ENCODE peak calls at places on chromosomes 16 and 17, in six cellular contexts. One of them, this sample, is unnamed.

GRCh38 chr17:75783069-75783783 is 1.4 kb upstream of the UNK start:
- DNase-seq in NCI-H1105: peak
- DNase-seq in stimulated activated CD4-positive, alpha-beta T cell treated with anti-CD3 and anti-CD28 coated beads, Interleukin-2, amount 100 ng/mL, for 24 hours: no peak
- DNase-seq in RPMI7951: peak
- DNase-seq in BE2C: no peak
- DNase-seq in caudate nucleus: no peak
- DNase-seq in this sample: peak

GRCh38 chr17:81492202-81492601 is 20.4 kb downstream of the ACTG1 start:
- DNase-seq in NCI-H1105: no peak
- DNase-seq in BE2C: no peak
- DNase-seq in caudate nucleus: no peak
- DNase-seq in RPMI7951: no peak
- DNase-seq in stimulated activated CD4-positive, alpha-beta T cell treated with anti-CD3 and anti-CD28 coated beads, Interleukin-2, amount 100 ng/mL, for 24 hours: no peak
- DNase-seq in this sample: peak

GRCh38 chr16:24504467-24505345 is 34.7 kb upstream of the RBBP6 start:
- DNase-seq in stimulated activated CD4-positive, alpha-beta T cell treated with anti-CD3 and anti-CD28 coated beads, Interleukin-2, amount 100 ng/mL, for 24 hours: peak
- DNase-seq in RPMI7951: peak
- DNase-seq in caudate nucleus: peak
- DNase-seq in NCI-H1105: peak
- DNase-seq in BE2C: peak
- DNase-seq in this sample: peak

GRCh38 chr17:22507823-22508222 is 815.5 kb downstream of the KCNJ18 start:
- DNase-seq in caudate nucleus: no peak
- DNase-seq in NCI-H1105: no peak
- DNase-seq in BE2C: no peak
- DNase-seq in RPMI7951: no peak
- DNase-seq in stimulated activated CD4-positive, alpha-beta T cell treated with anti-CD3 and anti-CD28 coated beads, Interleukin-2, amount 100 ng/mL, for 24 hours: no peak
- DNase-seq in this sample: no peak

GRCh38 chr17:42288078-42288984 is at the start of gene STAT5A:
- DNase-seq in RPMI7951: peak
- DNase-seq in NCI-H1105: no peak
- DNase-seq in caudate nucleus: peak
- DNase-seq in BE2C: peak
- DNase-seq in stimulated activated CD4-positive, alpha-beta T cell treated with anti-CD3 and anti-CD28 coated beads, Interleukin-2, amount 100 ng/mL, for 24 hours: peak
- DNase-seq in this sample: peak

GRCh38 chr17:75116681-75117080 is 6.9 kb downstream of the ARMC7 start:
- DNase-seq in stimulated activated CD4-positive, alpha-beta T cell treated with anti-CD3 and anti-CD28 coated beads, Interleukin-2, amount 100 ng/mL, for 24 hours: no peak
- DNase-seq in NCI-H1105: no peak
- DNase-seq in BE2C: no peak
- DNase-seq in RPMI7951: no peak
- DNase-seq in caudate nucleus: no peak
- DNase-seq in this sample: no peak

GRCh38 chr17:79495665-79496064 is 115.2 kb downstream of the RBFOX3 start:
- DNase-seq in caudate nucleus: no peak
- DNase-seq in NCI-H1105: no peak
- DNase-seq in BE2C: no peak
- DNase-seq in stimulated activated CD4-positive, alpha-beta T cell treated with anti-CD3 and anti-CD28 coated beads, Interleukin-2, amount 100 ng/mL, for 24 hours: no peak
- DNase-seq in RPMI7951: no peak
- DNase-seq in this sample: no peak

GRCh38 chr17:32910769-32911168 is 17.2 kb upstream of the TMEM98 start:
- DNase-seq in BE2C: no peak
- DNase-seq in caudate nucleus: no peak
- DNase-seq in RPMI7951: no peak
- DNase-seq in NCI-H1105: no peak
- DNase-seq in stimulated activated CD4-positive, alpha-beta T cell treated with anti-CD3 and anti-CD28 coated beads, Interleukin-2, amount 100 ng/mL, for 24 hours: no peak
- DNase-seq in this sample: no peak

GRCh38 chr16:30748634-30749445 is 615 bp downstream of the PHKG2 start:
- DNase-seq in stimulated activated CD4-positive, alpha-beta T cell treated with anti-CD3 and anti-CD28 coated beads, Interleukin-2, amount 100 ng/mL, for 24 hours: peak
- DNase-seq in NCI-H1105: no peak
- DNase-seq in RPMI7951: peak
- DNase-seq in caudate nucleus: no peak
- DNase-seq in BE2C: peak
- DNase-seq in this sample: peak

GRCh38 chr16:19164285-19164684 is 3.8 kb upstream of the SYT17 start:
- DNase-seq in RPMI7951: no peak
- DNase-seq in NCI-H1105: no peak
- DNase-seq in BE2C: no peak
- DNase-seq in stimulated activated CD4-positive, alpha-beta T cell treated with anti-CD3 and anti-CD28 coated beads, Interleukin-2, amount 100 ng/mL, for 24 hours: no peak
- DNase-seq in caudate nucleus: no peak
- DNase-seq in this sample: no peak

GRCh38 chr17:48571024-48571818 is 6.9 kb downstream of the HOXB4 start:
- DNase-seq in caudate nucleus: no peak
- DNase-seq in NCI-H1105: no peak
- DNase-seq in BE2C: no peak
- DNase-seq in stimulated activated CD4-positive, alpha-beta T cell treated with anti-CD3 and anti-CD28 coated beads, Interleukin-2, amount 100 ng/mL, for 24 hours: no peak
- DNase-seq in RPMI7951: no peak
- DNase-seq in this sample: no peak

GRCh38 chr16:49855280-49855821 is 561 bp downstream of the ZNF423 start:
- DNase-seq in stimulated activated CD4-positive, alpha-beta T cell treated with anti-CD3 and anti-CD28 coated beads, Interleukin-2, amount 100 ng/mL, for 24 hours: peak
- DNase-seq in caudate nucleus: peak
- DNase-seq in BE2C: peak
- DNase-seq in NCI-H1105: peak
- DNase-seq in RPMI7951: peak
- DNase-seq in this sample: peak

GRCh38 chr17:7801582-7801981 is 32.4 kb upstream of the KDM6B start:
- DNase-seq in caudate nucleus: no peak
- DNase-seq in NCI-H1105: no peak
- DNase-seq in stimulated activated CD4-positive, alpha-beta T cell treated with anti-CD3 and anti-CD28 coated beads, Interleukin-2, amount 100 ng/mL, for 24 hours: no peak
- DNase-seq in RPMI7951: no peak
- DNase-seq in BE2C: no peak
- DNase-seq in this sample: no peak

GRCh38 chr16:22189473-22190168 is 16.5 kb upstream of the EEF2K start:
- DNase-seq in NCI-H1105: no peak
- DNase-seq in caudate nucleus: peak
- DNase-seq in BE2C: peak
- DNase-seq in stimulated activated CD4-positive, alpha-beta T cell treated with anti-CD3 and anti-CD28 coated beads, Interleukin-2, amount 100 ng/mL, for 24 hours: peak
- DNase-seq in RPMI7951: peak
- DNase-seq in this sample: peak

GRCh38 chr17:66976781-66977201 is 12.3 kb downstream of the CACNG4 start:
- DNase-seq in stimulated activated CD4-positive, alpha-beta T cell treated with anti-CD3 and anti-CD28 coated beads, Interleukin-2, amount 100 ng/mL, for 24 hours: no peak
- DNase-seq in NCI-H1105: no peak
- DNase-seq in BE2C: peak
- DNase-seq in RPMI7951: no peak
- DNase-seq in caudate nucleus: no peak
- DNase-seq in this sample: no peak

GRCh38 chr17:7705269-7706255 is 560 bp downstream of the EFNB3 start:
- DNase-seq in caudate nucleus: no peak
- DNase-seq in RPMI7951: no peak
- DNase-seq in NCI-H1105: peak
- DNase-seq in stimulated activated CD4-positive, alpha-beta T cell treated with anti-CD3 and anti-CD28 coated beads, Interleukin-2, amount 100 ng/mL, for 24 hours: no peak
- DNase-seq in BE2C: no peak
- DNase-seq in this sample: peak

GRCh38 chr17:4902540-4902939 is 358 bp downstream of the CHRNE start:
- DNase-seq in stimulated activated CD4-positive, alpha-beta T cell treated with anti-CD3 and anti-CD28 coated beads, Interleukin-2, amount 100 ng/mL, for 24 hours: no peak
- DNase-seq in NCI-H1105: no peak
- DNase-seq in BE2C: no peak
- DNase-seq in caudate nucleus: no peak
- DNase-seq in RPMI7951: no peak
- DNase-seq in this sample: peak

GRCh38 chr17:68319420-68320162 is 28.3 kb downstream of the ARSG start:
- DNase-seq in BE2C: no peak
- DNase-seq in caudate nucleus: no peak
- DNase-seq in stimulated activated CD4-positive, alpha-beta T cell treated with anti-CD3 and anti-CD28 coated beads, Interleukin-2, amount 100 ng/mL, for 24 hours: no peak
- DNase-seq in RPMI7951: no peak
- DNase-seq in NCI-H1105: no peak
- DNase-seq in this sample: no peak

GRCh38 chr17:49557204-49558024 is 18.3 kb upstream of the NXPH3 start:
- DNase-seq in NCI-H1105: peak
- DNase-seq in stimulated activated CD4-positive, alpha-beta T cell treated with anti-CD3 and anti-CD28 coated beads, Interleukin-2, amount 100 ng/mL, for 24 hours: no peak
- DNase-seq in BE2C: peak
- DNase-seq in RPMI7951: peak
- DNase-seq in caudate nucleus: no peak
- DNase-seq in this sample: peak

GRCh38 chr17:17425005-17425404 is 51.8 kb upstream of the MED9 start:
- DNase-seq in stimulated activated CD4-positive, alpha-beta T cell treated with anti-CD3 and anti-CD28 coated beads, Interleukin-2, amount 100 ng/mL, for 24 hours: no peak
- DNase-seq in BE2C: no peak
- DNase-seq in caudate nucleus: no peak
- DNase-seq in RPMI7951: no peak
- DNase-seq in NCI-H1105: no peak
- DNase-seq in this sample: no peak

GRCh38 chr16:69513180-69513966 is 52.4 kb upstream of the NFAT5 start:
- DNase-seq in NCI-H1105: no peak
- DNase-seq in stimulated activated CD4-positive, alpha-beta T cell treated with anti-CD3 and anti-CD28 coated beads, Interleukin-2, amount 100 ng/mL, for 24 hours: no peak
- DNase-seq in caudate nucleus: no peak
- DNase-seq in RPMI7951: peak
- DNase-seq in BE2C: no peak
- DNase-seq in this sample: no peak

GRCh38 chr17:47301161-47301560 is 22.6 kb upstream of the EFCAB13 start:
- DNase-seq in stimulated activated CD4-positive, alpha-beta T cell treated with anti-CD3 and anti-CD28 coated beads, Interleukin-2, amount 100 ng/mL, for 24 hours: no peak
- DNase-seq in NCI-H1105: no peak
- DNase-seq in RPMI7951: no peak
- DNase-seq in BE2C: no peak
- DNase-seq in caudate nucleus: no peak
- DNase-seq in this sample: peak

GRCh38 chr17:79793924-79794304 is 3.0 kb downstream of the CBX8 start:
- DNase-seq in caudate nucleus: no peak
- DNase-seq in stimulated activated CD4-positive, alpha-beta T cell treated with anti-CD3 and anti-CD28 coated beads, Interleukin-2, amount 100 ng/mL, for 24 hours: no peak
- DNase-seq in BE2C: peak
- DNase-seq in RPMI7951: no peak
- DNase-seq in NCI-H1105: no peak
- DNase-seq in this sample: peak

GRCh38 chr16:624522-625401 is 6.0 kb upstream of the WFIKKN1 start:
- DNase-seq in NCI-H1105: no peak
- DNase-seq in BE2C: peak
- DNase-seq in caudate nucleus: no peak
- DNase-seq in stimulated activated CD4-positive, alpha-beta T cell treated with anti-CD3 and anti-CD28 coated beads, Interleukin-2, amount 100 ng/mL, for 24 hours: no peak
- DNase-seq in RPMI7951: no peak
- DNase-seq in this sample: peak

GRCh38 chr17:35743911-35744328 is 9.1 kb downstream of the GAS2L2 start:
- DNase-seq in BE2C: no peak
- DNase-seq in RPMI7951: peak
- DNase-seq in NCI-H1105: no peak
- DNase-seq in caudate nucleus: no peak
- DNase-seq in stimulated activated CD4-positive, alpha-beta T cell treated with anti-CD3 and anti-CD28 coated beads, Interleukin-2, amount 100 ng/mL, for 24 hours: no peak
- DNase-seq in this sample: no peak

GRCh38 chr16:17372383-17372782 is 98.4 kb downstream of the XYLT1 start:
- DNase-seq in stimulated activated CD4-positive, alpha-beta T cell treated with anti-CD3 and anti-CD28 coated beads, Interleukin-2, amount 100 ng/mL, for 24 hours: no peak
- DNase-seq in BE2C: no peak
- DNase-seq in RPMI7951: no peak
- DNase-seq in caudate nucleus: no peak
- DNase-seq in NCI-H1105: no peak
- DNase-seq in this sample: no peak

GRCh38 chr17:65914784-65915342 is 277.1 kb downstream of the CEP112 start:
- DNase-seq in RPMI7951: no peak
- DNase-seq in stimulated activated CD4-positive, alpha-beta T cell treated with anti-CD3 and anti-CD28 coated beads, Interleukin-2, amount 100 ng/mL, for 24 hours: no peak
- DNase-seq in BE2C: no peak
- DNase-seq in caudate nucleus: no peak
- DNase-seq in NCI-H1105: no peak
- DNase-seq in this sample: no peak

GRCh38 chr17:72661093-72661944 is 431.2 kb downstream of the SLC39A11 start:
- DNase-seq in BE2C: peak
- DNase-seq in NCI-H1105: no peak
- DNase-seq in caudate nucleus: no peak
- DNase-seq in stimulated activated CD4-positive, alpha-beta T cell treated with anti-CD3 and anti-CD28 coated beads, Interleukin-2, amount 100 ng/mL, for 24 hours: no peak
- DNase-seq in RPMI7951: peak
- DNase-seq in this sample: peak

This sample was measured in SK-N-DZ.